ENCODE peak calls at places on chromosome 16, in four cellular contexts. One of them, this sample, is unnamed.

GRCh38 chr16:28081391-28081790 is 17.9 kb upstream of the GSG1L start:
- DNase-seq in H1: no peak
- DNase-seq in IMR-90: no peak
- DNase-seq in neuronal stem cell: no peak
- DNase-seq in this sample: no peak

GRCh38 chr16:66227766-66228530 is 138.5 kb upstream of the CDH5 start:
- DNase-seq in IMR-90: no peak
- DNase-seq in neuronal stem cell: no peak
- DNase-seq in H1: no peak
- DNase-seq in this sample: peak; percentile 28

GRCh38 chr16:54936979-54937672 is 6.5 kb downstream of the IRX5 start:
- DNase-seq in IMR-90: no peak
- DNase-seq in neuronal stem cell: peak; percentile 83
- DNase-seq in H1: peak; percentile 90
- DNase-seq in this sample: peak; percentile 82

GRCh38 chr16:76780556-76780955 is 410.4 kb upstream of the MON1B start:
- DNase-seq in IMR-90: no peak
- DNase-seq in H1: no peak
- DNase-seq in neuronal stem cell: no peak
- DNase-seq in this sample: no peak

GRCh38 chr16:89145406-89146161 is 26.0 kb upstream of the CDH15 start:
- DNase-seq in IMR-90: no peak
- DNase-seq in neuronal stem cell: no peak
- DNase-seq in H1: no peak
- DNase-seq in this sample: no peak

GRCh38 chr16:68235105-68235881 is 634 bp downstream of the ESRP2 start:
- DNase-seq in H1: peak; percentile 79
- DNase-seq in IMR-90: no peak
- DNase-seq in neuronal stem cell: no peak
- DNase-seq in this sample: peak; percentile 76

GRCh38 chr16:66278604-66279262 is 87.8 kb upstream of the CDH5 start:
- DNase-seq in IMR-90: no peak
- DNase-seq in H1: peak; percentile 42
- DNase-seq in neuronal stem cell: no peak
- DNase-seq in this sample: peak; percentile 75

GRCh38 chr16:12405083-12405482 is 398.6 kb downstream of the CPPED1 start:
- DNase-seq in neuronal stem cell: no peak
- DNase-seq in H1: no peak
- DNase-seq in IMR-90: no peak
- DNase-seq in this sample: no peak

GRCh38 chr16:46751381-46751780 is 3.2 kb upstream of the MYLK3 start:
- DNase-seq in IMR-90: no peak
- DNase-seq in H1: no peak
- DNase-seq in neuronal stem cell: no peak
- DNase-seq in this sample: no peak

GRCh38 chr16:46745594-46745993 is 2.5 kb downstream of the MYLK3 start:
- DNase-seq in neuronal stem cell: no peak
- DNase-seq in IMR-90: no peak
- DNase-seq in H1: no peak
- DNase-seq in this sample: peak; percentile 68

GRCh38 chr16:46746821-46747776 is 1.0 kb downstream of the MYLK3 start:
- DNase-seq in neuronal stem cell: no peak
- DNase-seq in IMR-90: no peak
- DNase-seq in H1: no peak
- DNase-seq in this sample: peak; percentile 95

GRCh38 chr16:46747777-46748651 is at the start of gene MYLK3:
- DNase-seq in H1: no peak
- DNase-seq in IMR-90: no peak
- DNase-seq in neuronal stem cell: peak; percentile 15
- DNase-seq in this sample: peak; percentile 92

GRCh38 chr16:46748775-46749705 is 896 bp upstream of the MYLK3 start:
- DNase-seq in H1: no peak
- DNase-seq in neuronal stem cell: no peak
- DNase-seq in IMR-90: no peak
- DNase-seq in this sample: no peak
- H2BK5ac ChIP-seq in H1: no peak overlapping the region
- H2BK5ac ChIP-seq in neuronal stem cell: no peak overlapping the region
- H2BK5ac ChIP-seq in IMR-90: no peak overlapping the region
- H2BK5ac ChIP-seq in this sample: no peak overlapping the region

GRCh38 chr16:14392960-14393359 is 237.1 kb downstream of the PARN start:
- DNase-seq in H1: no peak
- DNase-seq in neuronal stem cell: no peak
- DNase-seq in IMR-90: no peak
- DNase-seq in this sample: no peak
- H3K9ac ChIP-seq in H1: no peak overlapping the region
- H3K9ac ChIP-seq in neuronal stem cell: no peak overlapping the region
- H3K9ac ChIP-seq in IMR-90: no peak overlapping the region
- H3K9ac ChIP-seq in this sample: no peak overlapping the region

GRCh38 chr16:87062569-87063442 is 254.4 kb downstream of the C16orf95 start:
- DNase-seq in H1: peak; percentile 82
- DNase-seq in IMR-90: peak; percentile 67
- DNase-seq in neuronal stem cell: peak; percentile 75
- DNase-seq in this sample: peak; percentile 78
- H3K4me3 ChIP-seq in H1: no peak overlapping the region
- H3K4me3 ChIP-seq in IMR-90: peak overlapping the region; percentile 26
- H3K4me3 ChIP-seq in neuronal stem cell: no peak overlapping the region
- H3K4me3 ChIP-seq in this sample: no peak overlapping the region

GRCh38 chr16:73572135-73572534 is 524.2 kb upstream of the ZFHX3 start:
- DNase-seq in IMR-90: no peak
- DNase-seq in H1: no peak
- DNase-seq in neuronal stem cell: no peak
- DNase-seq in this sample: peak; percentile 52

GRCh38 chr16:73565925-73566324 is 518.0 kb upstream of the ZFHX3 start:
- DNase-seq in neuronal stem cell: no peak
- DNase-seq in IMR-90: no peak
- DNase-seq in H1: no peak
- DNase-seq in this sample: no peak

GRCh38 chr16:73565263-73565662 is 517.3 kb upstream of the ZFHX3 start:
- DNase-seq in IMR-90: no peak
- DNase-seq in H1: no peak
- DNase-seq in neuronal stem cell: no peak
- DNase-seq in this sample: peak; percentile 50

GRCh38 chr16:73569266-73569665 is 521.3 kb upstream of the ZFHX3 start:
- DNase-seq in neuronal stem cell: no peak
- DNase-seq in IMR-90: no peak
- DNase-seq in H1: no peak
- DNase-seq in this sample: no peak

GRCh38 chr16:73568769-73569168 is 520.8 kb upstream of the ZFHX3 start:
- DNase-seq in IMR-90: no peak
- DNase-seq in neuronal stem cell: no peak
- DNase-seq in H1: no peak
- DNase-seq in this sample: no peak
- H2BK5ac ChIP-seq in IMR-90: no peak overlapping the region
- H2BK5ac ChIP-seq in neuronal stem cell: no peak overlapping the region
- H2BK5ac ChIP-seq in H1: no peak overlapping the region
- H2BK5ac ChIP-seq in this sample: no peak overlapping the region

GRCh38 chr16:70738083-70738977 is 52.5 kb upstream of the MTSS2 start:
- DNase-seq in H1: peak; percentile 73
- DNase-seq in neuronal stem cell: no peak
- DNase-seq in IMR-90: peak; percentile 93
- DNase-seq in this sample: peak; percentile 80
- H3K9ac ChIP-seq in H1: no peak overlapping the region
- H3K9ac ChIP-seq in neuronal stem cell: no peak overlapping the region
- H3K9ac ChIP-seq in IMR-90: peak overlapping the region; percentile 25
- H3K9ac ChIP-seq in this sample: no peak overlapping the region

DNA sequence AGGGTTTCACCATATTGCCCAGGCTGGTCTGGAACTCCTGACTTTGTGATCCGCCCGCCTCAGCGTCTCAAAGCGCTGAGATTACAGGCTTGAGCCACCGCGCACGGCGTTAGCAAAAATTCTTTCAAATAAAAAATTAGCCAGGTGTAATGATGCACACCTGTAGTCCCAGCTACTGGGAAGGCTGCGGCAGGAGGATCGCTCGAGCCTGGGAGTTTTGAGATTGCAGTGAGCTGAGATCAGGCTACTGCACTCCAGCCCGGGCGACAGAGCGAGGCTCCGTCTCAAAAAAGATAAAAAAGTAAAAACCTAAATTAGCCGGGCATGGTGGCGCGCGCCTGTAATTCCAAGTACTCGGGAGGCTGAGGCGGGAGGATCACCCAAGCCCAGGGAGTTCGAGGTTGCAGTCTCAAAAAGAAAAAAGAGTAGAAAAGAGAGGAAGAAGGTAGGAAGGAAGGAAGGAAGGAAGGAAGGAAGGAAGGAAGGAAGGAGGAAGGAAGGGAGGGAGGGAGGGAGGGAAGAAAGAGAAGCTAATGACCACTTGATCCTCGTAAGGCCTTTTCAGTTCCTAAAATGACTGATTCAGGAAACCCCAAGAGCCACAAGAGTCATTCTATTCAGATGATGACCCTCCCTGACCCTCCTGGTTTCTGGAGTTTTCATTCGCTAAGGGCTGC is 59.2 kb downstream of the SRL start:
- DNase-seq in neuronal stem cell: no peak
- DNase-seq in H1: no peak
- DNase-seq in IMR-90: no peak
- DNase-seq in this sample: no peak
- H3K4me3 ChIP-seq in neuronal stem cell: peak overlapping the region; percentile 64
- H3K4me3 ChIP-seq in H1: peak overlapping the region; percentile 79
- H3K4me3 ChIP-seq in IMR-90: peak overlapping the region; percentile 69
- H3K4me3 ChIP-seq in this sample: no peak overlapping the region

DNA sequence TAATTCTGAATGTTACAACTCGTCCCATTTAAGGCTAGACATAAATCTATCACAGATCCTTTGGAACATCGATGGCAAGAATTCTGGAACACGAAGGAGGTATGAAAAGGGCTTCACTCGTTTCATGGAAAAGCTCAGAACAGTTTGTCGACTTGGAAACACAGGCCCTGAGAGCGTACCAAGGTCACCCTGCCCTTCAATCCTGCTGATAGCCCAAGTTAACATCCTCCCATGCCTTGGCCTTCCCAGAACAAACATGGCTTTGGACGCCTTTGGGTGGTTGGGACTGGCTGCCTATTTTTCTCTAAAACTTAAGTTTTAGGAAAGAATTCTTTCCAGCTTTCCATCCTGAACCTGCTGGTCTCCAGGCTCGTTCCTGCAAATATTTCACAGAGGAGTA is 396.1 kb downstream of the MAF start:
- DNase-seq in neuronal stem cell: no peak
- DNase-seq in IMR-90: no peak
- DNase-seq in H1: no peak
- DNase-seq in this sample: no peak
- H2BK5ac ChIP-seq in neuronal stem cell: no peak overlapping the region
- H2BK5ac ChIP-seq in IMR-90: no peak overlapping the region
- H2BK5ac ChIP-seq in H1: no peak overlapping the region
- H2BK5ac ChIP-seq in this sample: no peak overlapping the region

DNA sequence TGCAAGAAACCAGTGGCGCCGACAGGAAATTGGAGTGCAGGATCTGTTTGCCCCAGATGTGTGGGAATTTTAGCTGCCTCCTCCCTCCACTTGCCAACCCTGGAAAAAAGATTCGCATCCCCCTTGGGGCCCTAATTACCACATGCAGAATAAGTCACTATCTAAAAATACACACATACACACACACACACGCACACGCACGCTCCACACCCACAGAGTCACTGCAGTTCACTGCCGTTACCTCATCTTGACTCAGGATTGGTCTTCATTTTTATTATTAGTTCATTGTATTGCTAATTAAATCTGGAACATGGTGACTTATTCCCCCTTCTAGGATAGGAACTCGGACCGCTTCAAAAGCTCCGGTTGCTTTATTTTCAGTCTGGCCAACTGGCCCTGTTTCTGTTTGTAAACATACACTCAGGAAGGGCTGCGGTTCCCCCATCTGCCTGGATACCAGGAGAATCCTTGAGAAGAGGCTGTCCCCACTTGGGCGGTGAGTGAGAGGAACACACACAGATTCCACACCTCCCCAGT is 241.6 kb upstream of the SALL1 start:
- DNase-seq in IMR-90: peak; percentile 85
- DNase-seq in H1: peak; percentile 54
- DNase-seq in neuronal stem cell: no peak
- DNase-seq in this sample: peak; percentile 68
- H3K9ac ChIP-seq in IMR-90: no peak overlapping the region
- H3K9ac ChIP-seq in H1: no peak overlapping the region
- H3K9ac ChIP-seq in neuronal stem cell: no peak overlapping the region
- H3K9ac ChIP-seq in this sample: no peak overlapping the region

GRCh38 chr16:159136-159849 is 6.5 kb upstream of the HBM start:
- DNase-seq in IMR-90: no peak
- DNase-seq in neuronal stem cell: no peak
- DNase-seq in H1: no peak
- DNase-seq in this sample: no peak

GRCh38 chr16:152141-153128 is at the start of gene HBZ:
- DNase-seq in IMR-90: no peak
- DNase-seq in H1: no peak
- DNase-seq in neuronal stem cell: no peak
- DNase-seq in this sample: no peak

GRCh38 chr16:155031-155398 is 2.6 kb downstream of the HBZ start:
- DNase-seq in IMR-90: no peak
- DNase-seq in H1: no peak
- DNase-seq in neuronal stem cell: no peak
- DNase-seq in this sample: no peak

GRCh38 chr16:149024-149675 is 3.3 kb upstream of the HBZ start:
- DNase-seq in IMR-90: peak; percentile 52
- DNase-seq in H1: no peak
- DNase-seq in neuronal stem cell: no peak
- DNase-seq in this sample: no peak

GRCh38 chr16:154223-155030 is 2.0 kb downstream of the HBZ start:
- DNase-seq in IMR-90: peak; percentile 25
- DNase-seq in neuronal stem cell: peak; percentile 59
- DNase-seq in H1: peak; percentile 81
- DNase-seq in this sample: peak; percentile 29
- H3K4me3 ChIP-seq in IMR-90: peak overlapping the region; percentile 22
- H3K4me3 ChIP-seq in neuronal stem cell: peak overlapping the region; percentile 37
- H3K4me3 ChIP-seq in H1: peak overlapping the region; percentile 64
- H3K4me3 ChIP-seq in this sample: no peak overlapping the region